ENCODE peak calls at places on chromosome 22, in seven cellular contexts. E is ovary; Q is colonic mucosa; O is CD8-positive, alpha-beta T cell; S is thoracic aorta; D is mammary epithelial cell; U is mucosa of descending colon. Z is an unnamed sample.

GRCh38 chr22:32331918-32332725 is 25.5 kb upstream of the RFPL3 start:
- DNase-seq in O (no peak), Q (no peak), U (no peak), S (no peak), E (no peak), D (no peak), Z (no peak)

GRCh38 chr22:27801616-27802388 is at the start of gene MN1:
- DNase-seq in O (peak; percentile 58), E (peak; percentile 54), S (no peak), D (peak; percentile 60), Q (peak; percentile 42), U (peak; percentile 53), Z (no peak)

GRCh38 chr22:42924436-42924835 is 67.4 kb upstream of the ARFGAP3 start:
- DNase-seq in O (no peak), S (no peak), D (no peak), U (peak; percentile 13), Q (no peak), E (no peak), Z (no peak)

GRCh38 chr22:39487826-39488520 is 14.1 kb upstream of the MIEF1 start:
- DNase-seq in E (no peak), Q (no peak), O (no peak), D (no peak), S (no peak), U (no peak), Z (no peak)

GRCh38 chr22:29707471-29707870 is 12.3 kb upstream of the CABP7 start:
- DNase-seq in D (no peak), U (no peak), O (no peak), Q (no peak), S (no peak), E (no peak), Z (no peak)

GRCh38 chr22:27800250-27801131 is 1.1 kb downstream of the MN1 start:
- DNase-seq in D (peak; percentile 60), Q (no peak), S (no peak), O (no peak), U (no peak), E (no peak), Z (no peak)

GRCh38 chr22:45997775-45998637 is 21.0 kb upstream of the WNT7B start:
- DNase-seq in Q (no peak), O (no peak), U (peak; percentile 33), S (no peak), D (no peak), E (no peak), Z (no peak)

GRCh38 chr22:48651036-48651890 is 1176.4 kb downstream of the BRD1 start:
- DNase-seq in D (no peak), U (no peak), E (no peak), O (no peak), Q (no peak), S (no peak), Z (no peak)

GRCh38 chr22:32205974-32206773 is 1.3 kb upstream of the RFPL2 start:
- DNase-seq in S (no peak), O (no peak), D (no peak), E (no peak), Q (no peak), U (no peak), Z (no peak)

GRCh38 chr22:37069719-37070118 is 18.2 kb downstream of the KCTD17 start:
- DNase-seq in Q (no peak), E (no peak), D (no peak), U (no peak), S (no peak), O (no peak), Z (no peak)

GRCh38 chr22:28139993-28140392 is 220.9 kb upstream of the PITPNB start:
- DNase-seq in O (no peak), E (no peak), Q (no peak), D (peak; percentile 77), S (no peak), U (no peak), Z (no peak)

GRCh38 chr22:43423046-43423445 is 11.2 kb downstream of the MPPED1 start:
- DNase-seq in U (no peak), O (no peak), S (no peak), D (no peak), Q (no peak), E (no peak), Z (no peak)

GRCh38 chr22:41777749-41778395 is 22.6 kb upstream of the CCDC134 start:
- DNase-seq in E (no peak), O (no peak), U (no peak), D (peak; percentile 30), S (no peak), Q (no peak), Z (no peak)

GRCh38 chr22:23305321-23305910 is 125.1 kb downstream of the BCR start:
- DNase-seq in S (no peak), E (peak; percentile 62), Q (no peak), D (no peak), U (no peak), O (no peak), Z (no peak)

GRCh38 chr22:36873614-36874308 is 13.0 kb downstream of the NCF4 start:
- DNase-seq in O (no peak), S (no peak), D (peak; percentile 88), E (no peak), U (no peak), Q (no peak), Z (peak; percentile 53)

GRCh38 chr22:39956932-39957664 is 3.1 kb upstream of the TMA7B start:
- DNase-seq in D (no peak), E (no peak), Q (no peak), O (no peak), S (no peak), U (no peak), Z (no peak)

GRCh38 chr22:21677606-21678443 is 12.0 kb downstream of the PPIL2 start:
- DNase-seq in D (no peak), O (no peak), E (no peak), S (no peak), U (no peak), Q (no peak), Z (no peak)

GRCh38 chr22:38218661-38219331 is 17.0 kb downstream of the MAFF start:
- DNase-seq in S (peak; percentile 43), D (peak; percentile 96), U (peak; percentile 84), Q (peak; percentile 85), O (no peak), E (peak; percentile 85), Z (peak; percentile 78)

GRCh38 chr22:39941661-39942060 is 18.5 kb upstream of the TMA7B start:
- DNase-seq in Q (no peak), E (no peak), D (no peak), O (no peak), U (no peak), S (no peak), Z (no peak)

GRCh38 chr22:37985751-37986281 is 1.5 kb upstream of the SOX10 start:
- DNase-seq in E (no peak), D (no peak), U (no peak), Q (no peak), S (no peak), O (no peak), Z (no peak)

DNA sequence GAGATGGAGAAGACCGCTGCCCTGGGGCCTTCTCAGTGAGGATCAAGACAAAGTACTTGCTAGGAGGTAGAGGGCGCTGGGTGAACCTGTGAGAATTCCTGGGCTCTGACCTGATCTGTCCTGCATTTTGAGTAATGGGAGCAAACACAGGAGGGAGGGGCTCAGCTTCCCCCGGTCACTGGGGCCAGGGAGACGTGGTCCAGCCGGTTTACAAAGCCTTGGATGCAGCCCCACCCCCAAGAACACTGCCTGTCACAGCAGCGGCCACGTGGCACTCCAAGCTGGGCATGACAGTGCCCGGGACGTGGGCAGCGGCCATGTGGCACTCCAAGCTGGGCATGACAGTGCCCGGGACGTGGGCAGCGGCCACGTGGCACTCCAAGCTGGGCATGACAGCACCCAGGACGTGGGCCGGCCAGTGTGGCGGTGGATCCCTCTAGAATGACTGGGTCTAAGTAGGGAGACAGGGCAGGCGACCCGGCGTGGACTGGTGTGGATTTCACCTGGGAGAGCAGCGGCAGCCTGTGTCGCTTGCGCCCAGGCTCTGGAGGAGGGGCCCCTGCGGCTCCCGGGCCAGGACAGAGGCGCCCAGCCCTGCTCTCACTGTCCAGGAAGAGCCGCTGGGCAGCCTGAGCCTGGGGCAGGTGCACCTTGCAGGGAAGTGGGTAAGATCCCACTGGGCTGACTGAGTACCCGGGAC is 2.5 kb upstream of the TTLL8 start:
- DNase-seq in D (no peak), S (no peak), O (no peak), E (no peak), U (peak; percentile 20), Q (no peak), Z (peak; percentile 86)
- TF ChIP-seq CTCF in D (no peak), S (no peak), O (no peak), E (no peak), U (no peak), Q (no peak), Z (no peak)

DNA sequence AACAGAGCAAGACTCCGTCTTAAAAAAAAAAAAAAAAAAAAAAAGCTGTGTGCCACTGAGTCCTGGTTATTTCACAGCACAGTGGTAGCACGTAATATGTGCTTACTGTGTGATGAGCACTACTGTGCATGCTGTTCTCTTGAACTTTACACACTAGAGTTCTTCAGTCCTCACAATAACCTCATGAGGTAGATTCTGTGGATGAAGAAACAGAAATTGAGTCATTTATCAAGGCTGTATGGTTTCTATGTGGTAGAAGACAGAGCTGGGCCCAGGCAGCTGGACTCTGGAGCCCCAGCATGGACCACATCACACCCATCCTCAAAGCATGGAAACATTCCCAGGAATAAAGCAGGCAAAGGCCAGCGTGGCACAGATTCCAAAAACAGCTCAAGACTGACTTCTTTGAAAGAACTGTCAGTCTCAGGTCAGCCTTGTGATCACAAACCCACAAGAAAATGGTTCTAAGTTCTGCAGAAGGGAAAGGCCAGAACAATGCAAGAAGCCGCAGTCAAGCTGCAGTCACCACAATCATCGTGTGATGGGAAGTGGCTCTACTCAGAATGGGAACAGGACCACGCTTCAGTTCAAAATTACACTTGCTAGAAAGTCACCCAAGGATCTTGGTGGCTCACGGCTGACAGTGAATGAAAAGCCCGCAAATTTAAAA is 49.5 kb downstream of the MICAL3 start:
- DNase-seq in O (no peak), D (no peak), E (no peak), S (no peak), Q (no peak), U (no peak), Z (no peak)
- H3K4me1 ChIP-seq in O (peaks cover 4% of the 10 kb centered on the region), D (peaks cover 32% of the 10 kb centered on the region), E (peaks cover 23% of the 10 kb centered on the region), S (peaks cover 60% of the 10 kb centered on the region), Q (no peaks in the 10 kb centered on the region), U (no peaks in the 10 kb centered on the region), Z (peaks cover 51% of the 10 kb centered on the region)

DNA sequence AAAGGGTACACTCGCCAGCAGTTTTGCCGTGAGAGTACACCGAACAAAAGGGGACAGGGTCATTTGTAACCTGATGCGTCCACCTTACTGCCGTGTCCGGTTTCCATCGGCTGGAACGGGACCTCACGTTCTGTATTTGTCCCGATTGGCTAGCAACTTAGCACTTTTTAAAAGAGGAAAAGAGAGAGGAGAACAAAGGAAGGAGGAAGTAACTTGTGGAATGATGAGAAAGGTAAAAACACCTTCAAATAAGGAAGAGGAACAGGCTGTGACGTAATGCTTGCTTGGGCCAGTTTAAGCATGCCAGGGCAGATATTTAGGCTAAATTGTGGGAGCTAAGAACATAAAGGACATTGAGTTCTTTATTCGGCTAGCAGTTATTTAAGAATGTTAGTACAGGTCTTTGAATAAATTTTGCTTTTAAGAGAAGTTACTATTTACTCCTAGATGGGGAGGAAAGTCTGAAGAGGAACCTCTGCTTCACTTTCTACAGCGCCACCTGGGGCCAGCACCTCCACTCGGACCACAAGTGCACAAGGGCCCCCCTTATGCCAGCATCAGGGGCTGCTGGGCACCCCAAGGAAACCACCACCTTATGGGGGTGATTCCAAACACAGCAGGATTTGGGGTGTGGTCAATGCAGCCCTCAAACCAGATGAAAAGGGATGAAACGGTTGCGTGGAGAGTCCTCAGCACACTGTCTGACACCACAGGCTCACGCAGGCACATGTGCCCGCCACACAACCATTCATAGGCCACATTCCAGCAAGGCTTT is 5.8 kb downstream of the ARSA start:
- DNase-seq in S (no peak), O (peak; percentile 36), E (no peak), D (peak; percentile 48), Q (peak; percentile 62), U (peak; percentile 71), Z (no peak)
- TF ChIP-seq CTCF in S (no peak), O (peak; percentile 40), E (no peak), D (peak; percentile 57), Q (no peak), U (no peak), Z (no peak)

GRCh38 chr22:44703269-44703870 is 1.4 kb downstream of the PRR5 start:
- DNase-seq in U (no peak), E (no peak), Q (no peak), S (no peak), O (no peak), D (no peak), Z (no peak)
- H3K4me1 ChIP-seq in U (peaks cover 16% of the 10 kb centered on the region), E (peaks cover 13% of the 10 kb centered on the region), Q (peaks cover 3% of the 10 kb centered on the region), S (peaks cover 7% of the 10 kb centered on the region), O (peaks cover 58% of the 10 kb centered on the region), D (peaks cover 32% of the 10 kb centered on the region), Z (peaks cover 44% of the 10 kb centered on the region)

Z was measured in Caco-2.